ENCODE peak calls at places on chromosomes 1 and 21, in four cellular contexts. X is GM13976, W is cardiac fibroblast, F is progenitor cell of endocrine pancreas. D is an unnamed sample.

GRCh38 chr1:1240822-1241587 is 5.5 kb downstream of the C1QTNF12 start:
- DNase-seq in F (no peak), W (no peak), X (no peak), D (no peak)

GRCh38 chr1:101438359-101438758 is 201.5 kb downstream of the S1PR1 start:
- DNase-seq in F (no peak), X (peak), W (peak), D (no peak)

GRCh38 chr1:198123146-198123545 is 33.7 kb upstream of the NEK7 start:
- DNase-seq in W (peak), F (no peak), X (no peak), D (no peak)

GRCh38 chr1:107804746-107805145 is 160.2 kb downstream of the VAV3 start:
- DNase-seq in X (no peak), F (no peak), W (no peak), D (no peak)

GRCh38 chr1:169483500-169483966 is 2.2 kb downstream of the SLC19A2 start:
- DNase-seq in F (no peak), X (no peak), W (peak), D (no peak)

GRCh38 chr1:232950919-232951579 is 638 bp downstream of the NTPCR start:
- DNase-seq in W (no peak), X (peak), F (no peak), D (no peak)

GRCh38 chr1:164774413-164774812 is 215.4 kb downstream of the PBX1 start:
- DNase-seq in X (no peak), F (no peak), W (no peak), D (no peak)

GRCh38 chr1:6133146-6133895 is 46.8 kb downstream of the CHD5 start:
- DNase-seq in W (no peak), F (no peak), X (no peak), D (peak)

GRCh38 chr1:5722635-5723157 is 269.5 kb downstream of the NPHP4 start:
- DNase-seq in F (no peak), X (no peak), W (no peak), D (no peak)

GRCh38 chr1:150562384-150563339 is 13.5 kb downstream of the ADAMTSL4 start:
- DNase-seq in F (no peak), W (no peak), X (peak), D (peak)

GRCh38 chr1:221093903-221094865 is 214.9 kb downstream of the HLX start:
- DNase-seq in X (no peak), W (no peak), F (no peak), D (no peak)

GRCh38 chr1:110292327-110292741 is 46.8 kb upstream of the RBM15 start:
- DNase-seq in W (no peak), F (no peak), X (no peak), D (no peak)

GRCh38 chr1:9201421-9202239 is 32.9 kb upstream of the H6PD start:
- DNase-seq in F (no peak), W (peak), X (no peak), D (no peak)

GRCh38 chr1:91789273-91789997 is 96.5 kb downstream of the TGFBR3 start:
- DNase-seq in X (no peak), F (no peak), W (no peak), D (no peak)

GRCh38 chr1:159828176-159828575 is 1.5 kb downstream of the SLAMF8 start:
- DNase-seq in W (no peak), X (no peak), F (no peak), D (no peak)

GRCh38 chr1:20787775-20788488 is 825 bp upstream of the HP1BP3 start:
- DNase-seq in F (no peak), X (no peak), W (peak), D (no peak)

GRCh38 chr1:29753244-29753643 is 516.9 kb downstream of the PTPRU start:
- DNase-seq in F (no peak), W (no peak), X (no peak), D (no peak)

GRCh38 chr1:43992232-43992995 is 1.0 kb downstream of the CCDC24 start:
- DNase-seq in W (no peak), X (no peak), F (no peak), D (no peak)

GRCh38 chr21:39020751-39021474 is 162.3 kb downstream of the PSMG1 start:
- DNase-seq in F (no peak), X (no peak), W (peak), D (no peak)

GRCh38 chr1:238753205-238753720 is 633.1 kb upstream of the CHRM3 start:
- DNase-seq in X (no peak), F (no peak), W (no peak), D (no peak)

GRCh38 chr1:62487956-62488355 is 51.1 kb downstream of the USP1 start:
- DNase-seq in W (no peak), X (no peak), F (no peak), D (no peak)

GRCh38 chr1:62481681-62482080 is 44.8 kb downstream of the USP1 start:
- DNase-seq in X (no peak), W (no peak), F (no peak), D (no peak)

DNA sequence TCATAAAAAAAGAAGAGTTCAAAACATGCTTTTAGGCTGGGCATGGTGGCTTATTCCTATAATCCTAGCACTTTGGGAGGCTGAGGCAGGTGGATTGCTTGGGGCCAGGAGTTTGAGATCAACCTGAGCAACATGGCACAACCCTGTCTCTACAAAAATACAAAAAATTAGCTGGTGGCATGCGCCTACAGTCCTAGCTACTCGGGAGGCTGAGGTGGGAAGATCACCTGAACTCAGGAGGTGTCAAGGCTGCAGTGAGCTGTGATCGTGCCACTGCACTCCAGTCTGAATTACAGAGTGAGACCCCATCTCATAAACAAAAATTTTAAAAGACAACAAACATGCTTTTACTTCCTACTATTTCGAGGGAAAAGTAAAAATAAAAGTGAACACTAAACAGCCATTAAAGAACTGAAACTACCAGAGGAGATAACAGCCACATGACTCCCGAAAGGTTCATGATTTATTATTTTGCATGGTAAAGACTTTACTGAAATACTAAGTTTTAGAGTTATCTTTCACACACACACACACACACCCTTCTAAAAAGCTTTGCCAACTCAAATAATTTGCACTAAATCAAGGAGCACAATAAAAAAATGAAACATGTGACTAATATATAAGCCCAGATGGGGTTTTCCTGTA is 48.1 kb downstream of the USP1 start:
- DNase-seq in F (no peak), W (no peak), X (peak), D (no peak)
- TF ChIP-seq CTCF in F (no peak), W (no peak), X (no peak), D (no peak)

DNA sequence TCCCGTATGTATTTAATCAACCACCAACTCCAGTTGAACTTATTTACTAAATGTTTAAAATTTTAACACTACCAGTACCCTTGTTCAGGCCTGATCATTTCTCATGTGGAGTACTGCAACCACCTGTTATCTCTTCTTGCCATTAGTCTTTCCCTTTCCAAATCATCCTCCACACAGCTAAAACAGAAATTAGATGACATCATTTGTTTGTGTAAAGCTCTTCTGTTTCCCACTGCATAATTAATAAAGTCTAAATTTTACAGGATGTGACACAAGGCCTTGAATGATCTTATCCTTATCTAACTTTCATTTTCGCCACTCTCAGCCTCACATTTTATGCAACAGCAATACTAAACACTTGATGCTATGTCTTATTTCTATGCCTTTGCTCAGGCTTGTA is 24.4 kb downstream of the GDAP2 start:
- DNase-seq in X (no peak), F (no peak), W (no peak), D (no peak)
- TF ChIP-seq CTCF in X (no peak), F (no peak), W (no peak), D (no peak)

GRCh38 chr1:203278087-203278884 is 27.0 kb upstream of the BTG2 start:
- DNase-seq in W (peak), X (peak), F (no peak), D (no peak)
- TF ChIP-seq CTCF in W (no peak), X (no peak), F (no peak), D (no peak)

GRCh38 chr1:61207416-61207815 is 125.1 kb downstream of the NFIA start:
- DNase-seq in W (no peak), X (no peak), F (no peak), D (no peak)
- TF ChIP-seq CTCF in W (no peak), X (no peak), F (no peak), D (no peak)

GRCh38 chr1:154327466-154328317 is 2.4 kb downstream of the ATP8B2 start:
- DNase-seq in F (no peak), X (no peak), W (no peak), D (no peak)
- TF ChIP-seq CTCF in F (no peak), X (no peak), W (no peak), D (no peak)

DNA sequence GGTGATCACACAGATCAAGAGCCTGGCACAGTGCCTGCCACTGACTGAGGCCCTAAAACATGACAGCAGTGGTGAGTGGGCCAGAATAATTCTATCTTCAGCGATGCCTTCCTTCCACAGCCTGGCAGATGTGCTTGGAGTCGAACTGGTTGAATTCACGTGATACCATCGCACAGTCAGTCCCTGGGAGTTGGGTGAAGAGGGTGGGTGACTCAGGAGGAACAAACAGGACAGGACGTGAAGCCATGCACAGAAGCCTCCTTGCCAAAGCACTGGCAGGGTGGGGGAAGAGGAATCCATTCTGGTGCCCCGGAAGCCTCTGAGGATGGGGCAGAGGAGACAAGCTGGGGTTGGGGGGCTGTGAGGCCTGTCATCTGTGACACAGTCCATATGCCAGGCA is 80.3 kb upstream of the WNT4 start:
- DNase-seq in F (no peak), X (no peak), W (no peak), D (no peak)
- TF ChIP-seq CTCF in F (no peak), X (no peak), W (no peak), D (no peak)

GRCh38 chr1:228109073-228109961 is at the start of gene MRPL55:
- DNase-seq in F (peak), W (peak), X (peak), D (peak)
- TF ChIP-seq CTCF in F (peak), W (no peak), X (no peak), D (no peak)

D was measured in WTC11.